ENCODE peak calls at places on chromosomes 2 and 18, in seven cellular contexts. A is Peyer's patch, Y is NCI-H524, N is Daoy, Z is T-cell, M is lung microvascular endothelial cell, W is Right ventricle myocardium superior. S is an unnamed sample.

GRCh38 chr2:69053416-69053965 is 40.5 kb downstream of the ANTXR1 start:
- DNase-seq in A (no peak), Y (no peak), N (no peak), Z (no peak), M (no peak), W (no peak), S (no peak)

GRCh38 chr2:33316314-33316713 is 160.1 kb upstream of the RASGRP3 start:
- DNase-seq in A (no peak), Y (no peak), N (no peak), Z (no peak), M (no peak), W (no peak), S (no peak)

GRCh38 chr2:237685408-237685807 is 58.0 kb downstream of the LRRFIP1 start:
- DNase-seq in A (no peak), Y (no peak), N (no peak), Z (no peak), M (peak; percentile 46), W (no peak), S (no peak)

GRCh38 chr2:120149406-120149805 is 73.8 kb downstream of the TMEM185B start:
- DNase-seq in A (no peak), Y (no peak), N (no peak), Z (no peak), M (no peak), W (no peak), S (no peak)

GRCh38 chr2:108640731-108641130 is 78.6 kb upstream of the RANBP2 start:
- DNase-seq in A (no peak), Y (no peak), N (peak; percentile 68), Z (no peak), M (peak; percentile 79), W (no peak), S (no peak)

GRCh38 chr2:219525533-219526232 is 11.4 kb downstream of the ASIC4 start:
- DNase-seq in A (no peak), Y (peak; percentile 65), N (no peak), Z (no peak), M (no peak), W (no peak), S (no peak)

GRCh38 chr2:180219471-180219870 is 212.4 kb upstream of the CWC22 start:
- DNase-seq in A (no peak), Y (no peak), N (no peak), Z (no peak), M (no peak), W (no peak), S (no peak)

GRCh38 chr2:186544255-186544675 is 45.6 kb upstream of the ITGAV start:
- DNase-seq in A (no peak), Y (no peak), N (peak; percentile 87), Z (no peak), M (peak; percentile 96), W (no peak), S (no peak)

GRCh38 chr18:13376298-13376840 is 157.8 kb downstream of the LDLRAD4 start:
- DNase-seq in A (no peak), Y (no peak), N (no peak), Z (peak; percentile 58), M (no peak), W (no peak), S (no peak)

GRCh38 chr18:63848159-63848558 is 39.3 kb upstream of the SERPINB2 start:
- DNase-seq in A (no peak), Y (peak; percentile 49), N (peak; percentile 37), Z (no peak), M (peak; percentile 66), W (no peak), S (no peak)

GRCh38 chr18:76519156-76519549 is 24.1 kb upstream of the ZNF516 start:
- DNase-seq in A (no peak), Y (peak; percentile 53), N (no peak), Z (no peak), M (no peak), W (no peak), S (no peak)

GRCh38 chr18:23422751-23423418 is 30.2 kb upstream of the RIOK3 start:
- DNase-seq in A (peak; percentile 86), Y (peak; percentile 60), N (peak; percentile 45), Z (no peak), M (no peak), W (peak; percentile 53), S (no peak)

GRCh38 chr2:241064008-241064801 is 37.9 kb downstream of the MTERF4 start:
- DNase-seq in A (peak; percentile 65), Y (no peak), N (peak; percentile 26), Z (peak; percentile 60), M (no peak), W (no peak), S (no peak)

GRCh38 chr18:39037925-39038324 is 1472.3 kb upstream of the CELF4 start:
- DNase-seq in A (no peak), Y (no peak), N (no peak), Z (no peak), M (no peak), W (no peak), S (no peak)

GRCh38 chr18:48324651-48325050 is 84.5 kb downstream of the ZBTB7C start:
- DNase-seq in A (no peak), Y (no peak), N (no peak), Z (no peak), M (no peak), W (no peak), S (no peak)

GRCh38 chr2:144183744-144184143 is 336.2 kb downstream of the ZEB2 start:
- DNase-seq in A (no peak), Y (no peak), N (peak; percentile 9), Z (peak; percentile 49), M (peak; percentile 13), W (no peak), S (peak; percentile 41)

GRCh38 chr2:119929537-119929936 is 83.3 kb upstream of the EPB41L5 start:
- DNase-seq in A (no peak), Y (no peak), N (no peak), Z (no peak), M (no peak), W (no peak), S (no peak)

GRCh38 chr2:218036371-218036770 is 32.7 kb upstream of the RUFY4 start:
- DNase-seq in A (no peak), Y (no peak), N (no peak), Z (no peak), M (no peak), W (no peak), S (no peak)

GRCh38 chr2:193103064-193103463 is 908.3 kb upstream of the TMEFF2 start:
- DNase-seq in A (no peak), Y (no peak), N (peak; percentile 1), Z (no peak), M (no peak), W (no peak), S (no peak)

GRCh38 chr2:111199840-111200239 is 79.1 kb downstream of the BCL2L11 start:
- DNase-seq in A (no peak), Y (no peak), N (no peak), Z (no peak), M (no peak), W (no peak), S (no peak)

GRCh38 chr2:241540766-241541561 is 17.6 kb upstream of the BOK start:
- DNase-seq in A (peak; percentile 84), Y (no peak), N (peak; percentile 56), Z (peak; percentile 36), M (peak; percentile 50), W (peak; percentile 55), S (no peak)

GRCh38 chr2:16330571-16331351 is 334.9 kb downstream of the CYRIA start:
- DNase-seq in A (no peak), Y (no peak), N (peak; percentile 50), Z (no peak), M (no peak), W (peak; percentile 65), S (no peak)

GRCh38 chr18:32550958-32551357 is 80.3 kb upstream of the GAREM1 start:
- DNase-seq in A (no peak), Y (peak; percentile 84), N (no peak), Z (no peak), M (no peak), W (no peak), S (no peak)

GRCh38 chr18:31509571-31509970 is 11.6 kb downstream of the DSG2 start:
- DNase-seq in A (no peak), Y (no peak), N (no peak), Z (no peak), M (no peak), W (no peak), S (no peak)

GRCh38 chr18:36638224-36638623 is 190.6 kb downstream of the TPGS2 start:
- DNase-seq in A (no peak), Y (no peak), N (no peak), Z (no peak), M (no peak), W (no peak), S (no peak)

GRCh38 chr2:184644685-184645084 is 46.4 kb downstream of the ZNF804A start:
- DNase-seq in A (no peak), Y (no peak), N (no peak), Z (no peak), M (no peak), W (no peak), S (no peak)

GRCh38 chr2:37601569-37601968 is 69.9 kb downstream of the CDC42EP3 start:
- DNase-seq in A (no peak), Y (no peak), N (no peak), Z (no peak), M (no peak), W (no peak), S (no peak)

GRCh38 chr2:85753525-85754312 is at the start of gene ATOH8:
- DNase-seq in A (peak; percentile 74), Y (peak; percentile 64), N (peak; percentile 60), Z (no peak), M (peak; percentile 69), W (peak; percentile 89), S (no peak)

GRCh38 chr18:24560511-24560981 is 100.1 kb downstream of the HRH4 start:
- DNase-seq in A (no peak), Y (no peak), N (peak; percentile 68), Z (no peak), M (no peak), W (no peak), S (no peak)

GRCh38 chr2:46634905-46635304 is 155.5 kb downstream of the TMEM247 start:
- DNase-seq in A (no peak), Y (no peak), N (no peak), Z (no peak), M (no peak), W (no peak), S (no peak)

GRCh38 chr2:14451312-14451711 is 181.2 kb upstream of the LRATD1 start:
- DNase-seq in A (no peak), Y (no peak), N (no peak), Z (no peak), M (peak; percentile 8), W (no peak), S (no peak)

GRCh38 chr2:238904177-238904576 is 56.3 kb downstream of the TWIST2 start:
- DNase-seq in A (no peak), Y (no peak), N (no peak), Z (no peak), M (no peak), W (no peak), S (no peak)

GRCh38 chr2:128724994-128725393 is 406.3 kb upstream of the HS6ST1 start:
- DNase-seq in A (no peak), Y (no peak), N (no peak), Z (no peak), M (no peak), W (no peak), S (no peak)

GRCh38 chr18:3529597-3529996 is 79.6 kb downstream of the TGIF1 start:
- DNase-seq in A (no peak), Y (peak; percentile 61), N (no peak), Z (no peak), M (no peak), W (no peak), S (no peak)

GRCh38 chr18:68387246-68387645 is 327.7 kb downstream of the TMX3 start:
- DNase-seq in A (no peak), Y (no peak), N (no peak), Z (no peak), M (no peak), W (no peak), S (no peak)

GRCh38 chr18:25883091-25883490 is 207.3 kb downstream of the SS18 start:
- DNase-seq in A (no peak), Y (no peak), N (no peak), Z (no peak), M (no peak), W (no peak), S (no peak)

GRCh38 chr2:36423172-36423571 is 67.6 kb downstream of the CRIM1 start:
- DNase-seq in A (no peak), Y (no peak), N (no peak), Z (no peak), M (no peak), W (no peak), S (no peak)